ENCODE peak calls at places on chromosomes 4 and X, in five cellular contexts. B is HCT116, J is neural progenitor cell, Z is GM23248, W is GM23338. D is an unnamed sample.
A peak's percentile ranks its signal among the peaks of the same experiment; 100 is the strongest.

GRCh38 chrX:149993989-149994388 is 55.7 kb upstream of the EOLA2 start:
- DNase-seq in B (no peak), J (no peak), Z (no peak), W (no peak), D (no peak)

GRCh38 chrX:119391279-119391678 is 7.9 kb upstream of the SLC25A43 start:
- DNase-seq in J (no peak), B (peak; percentile 23), W (peak; percentile 41), Z (peak; percentile 58), D (peak; percentile 26)

GRCh38 chr4:151218343-151218742 is 58.6 kb upstream of the PRSS48 start:
- DNase-seq in B (no peak), J (no peak), W (no peak), Z (peak; percentile 58), D (no peak)

GRCh38 chr4:173505924-173506779 is 23.9 kb downstream of the HAND2 start:
- DNase-seq in Z (peak; percentile 77), W (peak; percentile 90), B (peak; percentile 56), J (peak; percentile 81), D (peak; percentile 78)

GRCh38 chrX:6679988-6680387 is 145.1 kb upstream of the VCX3A start:
- DNase-seq in B (no peak), W (no peak), J (no peak), Z (no peak), D (no peak)

GRCh38 chrX:47475476-47475875 is 7.5 kb downstream of the ZNF41 start:
- DNase-seq in Z (no peak), B (no peak), W (no peak), J (no peak), D (no peak)

GRCh38 chr4:183261953-183262775 is 57.9 kb downstream of the CLDN22 start:
- DNase-seq in J (peak; percentile 88), W (peak; percentile 91), B (peak; percentile 56), Z (peak; percentile 88), D (peak; percentile 82)

GRCh38 chrX:121172703-121173102 is 125.3 kb downstream of the GLUD2 start:
- DNase-seq in W (no peak), B (no peak), J (no peak), Z (no peak), D (no peak)

GRCh38 chr4:109801099-109801789 is 555 bp downstream of the CFI start:
- DNase-seq in Z (no peak), J (no peak), W (no peak), B (no peak), D (no peak)

GRCh38 chr4:993111-994029 is at the start of gene SLC26A1:
- DNase-seq in B (no peak), Z (no peak), W (no peak), J (no peak), D (no peak)

GRCh38 chrX:66042307-66043077 is 2.6 kb upstream of the VSIG4 start:
- DNase-seq in Z (no peak), J (no peak), W (no peak), B (no peak), D (no peak)

GRCh38 chr4:159240690-159241089 is 137.8 kb downstream of the RAPGEF2 start:
- DNase-seq in Z (peak; percentile 79), J (no peak), B (no peak), W (no peak), D (no peak)

GRCh38 chr4:76811604-76812412 is 86.1 kb downstream of the SOWAHB start:
- DNase-seq in W (peak; percentile 15), B (no peak), Z (peak; percentile 45), J (peak; percentile 28), D (no peak)

GRCh38 chr4:678331-678734 is 4.0 kb downstream of the MYL5 start:
- DNase-seq in B (no peak), Z (no peak), J (no peak), W (no peak), D (no peak)

GRCh38 chrX:134294548-134294947 is 57.6 kb downstream of the CCDC160 start:
- DNase-seq in Z (peak; percentile 17), J (no peak), B (no peak), W (peak; percentile 17), D (no peak)

GRCh38 chrX:132216283-132216682 is 3.0 kb downstream of the RAP2C start:
- DNase-seq in W (no peak), Z (no peak), J (no peak), B (no peak), D (no peak)

GRCh38 chrX:11381464-11381863 is 88.3 kb downstream of the AMELX start:
- DNase-seq in W (peak; percentile 62), Z (peak; percentile 60), J (peak; percentile 44), B (peak; percentile 24), D (peak; percentile 40)

GRCh38 chrX:153727108-153727931 is 2.7 kb downstream of the ABCD1 start:
- DNase-seq in Z (peak; percentile 59), J (no peak), W (no peak), B (no peak), D (no peak)

GRCh38 chrX:47112316-47112954 is 32.1 kb downstream of the NDUFB11 start:
- DNase-seq in J (no peak), Z (no peak), W (peak; percentile 29), B (no peak), D (no peak)

GRCh38 chr4:102061133-102061532 is 270.6 kb downstream of the BANK1 start:
- DNase-seq in J (no peak), W (no peak), Z (no peak), B (no peak), D (peak; percentile 36)

GRCh38 chrX:22396408-22396807 is 123.7 kb downstream of the CBLL2 start:
- DNase-seq in B (no peak), W (no peak), J (no peak), Z (peak; percentile 30), D (no peak)

GRCh38 chr4:185036842-185037241 is 18.6 kb downstream of the HELT start:
- DNase-seq in Z (no peak), B (no peak), W (peak; percentile 62), J (peak; percentile 21), D (no peak)

GRCh38 chr4:41305486-41305885 is 48.8 kb downstream of the UCHL1 start:
- DNase-seq in W (no peak), Z (no peak), J (no peak), B (no peak), D (no peak)

GRCh38 chrX:50903387-50904027 is 7.0 kb upstream of the BMP15 start:
- DNase-seq in J (peak; percentile 66), Z (peak; percentile 63), B (peak; percentile 27), W (peak; percentile 72), D (peak; percentile 11)

GRCh38 chr4:101103381-101104142 is 243.8 kb downstream of the PPP3CA start:
- DNase-seq in W (peak; percentile 27), J (no peak), Z (peak; percentile 3), B (no peak), D (peak; percentile 35)

GRCh38 chrX:85052636-85053343 is 49.1 kb downstream of the APOOL start:
- DNase-seq in J (no peak), Z (peak; percentile 79), W (no peak), B (peak; percentile 15), D (no peak)

GRCh38 chrX:139932077-139932900 is 564 bp downstream of the ATP11C start:
- DNase-seq in B (no peak), J (peak; percentile 77), Z (peak; percentile 72), W (peak; percentile 56), D (peak; percentile 43)

GRCh38 chr4:106347167-106347566 is 21.4 kb downstream of the GIMD1 start:
- DNase-seq in B (no peak), J (no peak), Z (no peak), W (no peak), D (no peak)

GRCh38 chr4:71229477-71230257 is 109.2 kb upstream of the SLC4A4 start:
- DNase-seq in Z (peak; percentile 79), B (peak; percentile 7), J (peak; percentile 64), W (peak; percentile 70), D (peak; percentile 25)

GRCh38 chr4:7359302-7360063 is 75.2 kb downstream of the PSAPL1 start:
- DNase-seq in J (no peak), Z (no peak), B (no peak), W (no peak), D (no peak)

GRCh38 chr4:150572704-150573504 is 9.0 kb upstream of the MAB21L2 start:
- DNase-seq in B (no peak), J (no peak), Z (no peak), W (no peak), D (no peak)

GRCh38 chrX:47483310-47484268 is 567 bp upstream of the ZNF41 start:
- DNase-seq in Z (peak; percentile 60), J (peak; percentile 52), W (peak; percentile 22), B (no peak), D (no peak)

GRCh38 chr4:10099521-10100325 is 16.9 kb downstream of the WDR1 start:
- DNase-seq in B (no peak), Z (no peak), W (no peak), J (peak; percentile 48), D (no peak)

GRCh38 chr4:10100734-10101216 is 15.8 kb downstream of the WDR1 start:
- DNase-seq in Z (no peak), J (no peak), B (no peak), W (no peak), D (no peak)

GRCh38 chr4:10102193-10102980 is 14.2 kb downstream of the WDR1 start:
- DNase-seq in Z (peak; percentile 68), W (no peak), J (peak; percentile 14), B (no peak), D (no peak)

GRCh38 chr4:10102981-10103330 is 13.6 kb downstream of the WDR1 start:
- DNase-seq in J (peak; percentile 70), B (no peak), W (no peak), Z (no peak), D (no peak)

GRCh38 chr4:10101559-10102192 is 14.9 kb downstream of the WDR1 start:
- DNase-seq in B (no peak), J (no peak), Z (peak; percentile 36), W (no peak), D (no peak)
- H3K4me1 ChIP-seq in B (peaks cover 25% of the 10 kb centered on the region), J (peaks cover 51% of the 10 kb centered on the region), Z (peaks cover 79% of the 10 kb centered on the region), W (peaks cover 9% of the 10 kb centered on the region), D (peaks cover 74% of the 10 kb centered on the region)

GRCh38 chr4:22473268-22473667 is 42.6 kb downstream of the ADGRA3 start:
- DNase-seq in J (no peak), Z (peak; percentile 71), B (no peak), W (no peak), D (no peak)
- TF ChIP-seq EZH2phosphoT487 in J (no peak), Z (no peak), B (no peak), W (no peak), D (no peak)

GRCh38 chr4:153497988-153498967 is 32.1 kb downstream of the TMEM131L start:
- DNase-seq in J (no peak), Z (peak; percentile 75), B (no peak), W (no peak), D (no peak)

GRCh38 chr4:153499005-153499404 is 32.8 kb downstream of the TMEM131L start:
- DNase-seq in B (no peak), W (no peak), Z (no peak), J (no peak), D (no peak)

GRCh38 chr4:153494562-153494961 is 28.4 kb downstream of the TMEM131L start:
- DNase-seq in B (no peak), W (no peak), Z (no peak), J (no peak), D (no peak)

GRCh38 chr4:153497091-153497531 is 31.0 kb downstream of the TMEM131L start:
- DNase-seq in Z (peak; percentile 46), B (no peak), W (no peak), J (no peak), D (no peak)

GRCh38 chr4:153495480-153496206 is 29.5 kb downstream of the TMEM131L start:
- DNase-seq in J (no peak), B (no peak), Z (no peak), W (no peak), D (no peak)
- H3K4me1 ChIP-seq in J (peaks cover 29% of the 10 kb centered on the region), B (peaks cover 34% of the 10 kb centered on the region), Z (peaks cover 25% of the 10 kb centered on the region), W (peaks cover 53% of the 10 kb centered on the region), D (no peaks in the 10 kb centered on the region)

GRCh38 chr4:111754003-111754402 is 391.3 kb upstream of the FAM241A start:
- DNase-seq in W (no peak), J (no peak), Z (no peak), B (no peak), D (no peak)

GRCh38 chr4:111744847-111745246 is 400.4 kb upstream of the FAM241A start:
- DNase-seq in J (no peak), Z (no peak), W (no peak), B (no peak), D (no peak)

GRCh38 chr4:111748157-111748556 is 397.1 kb upstream of the FAM241A start:
- DNase-seq in W (peak; percentile 24), Z (no peak), J (peak; percentile 11), B (no peak), D (no peak)
- TF ChIP-seq EZH2phosphoT487 in W (no peak), Z (no peak), J (no peak), B (no peak), D (no peak)

D was measured in MM.1S.